ENCODE peak calls at places on chromosomes 12 and 14, in four cellular contexts. E, P, C and A are unnamed samples.

GRCh38 chr12:121775501-121775900 is 18.0 kb downstream of the RHOF start:
- DNase-seq in P (no peak), E (no peak), C (no peak), A (no peak)

GRCh38 chr14:55129086-55129427 is at the start of gene LGALS3:
- DNase-seq in E (peak), C (no peak), P (no peak), A (peak)

GRCh38 chr12:50220357-50221061 is 53.3 kb upstream of the CERS5 start:
- DNase-seq in E (peak), C (peak), P (no peak), A (peak)

GRCh38 chr14:31560759-31561154 is 447 bp upstream of the NUBPL start:
- DNase-seq in E (no peak), C (no peak), P (peak), A (peak)

GRCh38 chr14:50520947-50521815 is 11.2 kb downstream of the MAP4K5 start:
- DNase-seq in P (no peak), E (no peak), C (peak), A (no peak)

GRCh38 chr14:53538316-53538851 is 385.3 kb upstream of the DDHD1 start:
- DNase-seq in C (no peak), P (no peak), E (no peak), A (no peak)

GRCh38 chr12:12985817-12986408 is 14.2 kb downstream of the HEBP1 start:
- DNase-seq in C (no peak), P (peak), E (peak), A (peak)

GRCh38 chr12:122421263-122421814 is 1.1 kb downstream of the CLIP1 start:
- DNase-seq in E (peak), P (peak), C (no peak), A (peak)

GRCh38 chr12:12745576-12746211 is 28.5 kb downstream of the CDKN1B start:
- DNase-seq in C (no peak), P (no peak), E (no peak), A (no peak)

GRCh38 chr12:31325524-31325875 is 450 bp downstream of the SINHCAF start:
- DNase-seq in P (no peak), E (no peak), C (no peak), A (peak)

GRCh38 chr12:26434299-26434915 is 239.0 kb downstream of the SSPN start:
- DNase-seq in C (no peak), E (peak), P (peak), A (peak)

GRCh38 chr12:115172521-115172920 is 488.5 kb upstream of the TBX3 start:
- DNase-seq in C (no peak), E (no peak), P (no peak), A (no peak)

GRCh38 chr12:31308116-31308515 is 17.8 kb downstream of the SINHCAF start:
- DNase-seq in C (no peak), P (no peak), E (no peak), A (no peak)

GRCh38 chr14:50997712-50998111 is 53.4 kb upstream of the PYGL start:
- DNase-seq in E (no peak), C (no peak), P (peak), A (no peak)

GRCh38 chr14:91090733-91091132 is 23.1 kb upstream of the DGLUCY start:
- DNase-seq in E (no peak), P (no peak), C (no peak), A (no peak)

GRCh38 chr12:131131808-131132117 is 178.1 kb downstream of the ADGRD1 start:
- DNase-seq in C (no peak), E (no peak), P (no peak), A (no peak)

GRCh38 chr14:72666610-72667009 is 227.3 kb downstream of the DPF3 start:
- DNase-seq in P (no peak), E (no peak), C (no peak), A (no peak)

GRCh38 chr12:130345292-130345691 is 7.6 kb downstream of the PIWIL1 start:
- DNase-seq in P (no peak), C (no peak), E (no peak), A (no peak)

GRCh38 chr14:69652942-69653680 is 41.7 kb downstream of the SUSD6 start:
- DNase-seq in P (no peak), C (no peak), E (no peak), A (no peak)

GRCh38 chr12:44550377-44550776 is 325.7 kb downstream of the NELL2 start:
- DNase-seq in P (no peak), C (no peak), E (no peak), A (no peak)

GRCh38 chr12:102454808-102455760 is 25.3 kb downstream of the IGF1 start:
- DNase-seq in E (no peak), P (peak), C (no peak), A (no peak)

GRCh38 chr14:86911506-86911905 is 1081.5 kb downstream of the GALC start:
- DNase-seq in P (no peak), C (no peak), E (no peak), A (no peak)

GRCh38 chr12:8658361-8658760 is 4.3 kb downstream of the MFAP5 start:
- DNase-seq in P (no peak), C (no peak), E (no peak), A (no peak)

GRCh38 chr12:48828293-48828692 is 10.0 kb downstream of the CACNB3 start:
- DNase-seq in C (no peak), P (no peak), E (no peak), A (no peak)

GRCh38 chr12:49892084-49892731 is 11.5 kb downstream of the FAIM2 start:
- DNase-seq in E (peak), C (no peak), P (no peak), A (peak)

GRCh38 chr12:97368462-97369150 is 94.0 kb upstream of the RMST start:
- DNase-seq in C (no peak), P (peak), E (no peak), A (no peak)

GRCh38 chr12:117538032-117538690 is 176.7 kb upstream of the NOS1 start:
- DNase-seq in P (no peak), C (no peak), E (no peak), A (no peak)

GRCh38 chr14:56199095-56199975 is 81.1 kb downstream of the PELI2 start:
- DNase-seq in P (no peak), E (no peak), C (peak), A (peak)

GRCh38 chr12:92784356-92784755 is 81.6 kb downstream of the PLEKHG7 start:
- DNase-seq in C (no peak), P (no peak), E (no peak), A (no peak)

GRCh38 chr12:94813314-94813713 is 163.0 kb upstream of the TMCC3 start:
- DNase-seq in C (no peak), P (no peak), E (no peak), A (no peak)

GRCh38 chr12:121769831-121770301 is 23.6 kb downstream of the RHOF start:
- DNase-seq in C (no peak), E (no peak), P (peak), A (peak)

GRCh38 chr12:88361493-88361892 is 218.8 kb downstream of the KITLG start:
- DNase-seq in C (no peak), P (no peak), E (no peak), A (no peak)

DNA sequence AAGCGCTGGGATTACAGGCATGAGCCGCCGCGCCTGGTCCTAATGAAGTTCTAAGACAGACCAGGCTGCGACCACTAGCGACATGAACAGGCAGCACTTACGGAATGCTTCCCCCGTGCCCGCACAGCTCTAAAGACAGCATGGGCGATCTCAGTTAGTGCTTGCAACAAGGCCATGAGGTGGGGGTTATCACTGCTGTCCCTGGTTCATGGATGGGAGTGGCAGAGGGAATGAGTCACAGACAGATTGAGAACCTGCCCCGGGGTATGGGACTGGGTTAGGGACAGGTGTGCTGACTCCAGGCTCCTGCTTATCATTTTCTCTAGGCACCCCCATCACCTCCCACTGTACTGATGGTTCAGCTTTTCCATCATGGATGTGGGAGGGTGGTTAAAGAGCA is 160.9 kb downstream of the VRK1 start:
- DNase-seq in C (no peak), P (no peak), E (no peak), A (no peak)
- TF ChIP-seq YY1 in C (no peak), P (no peak), E (no peak), A (no peak)

DNA sequence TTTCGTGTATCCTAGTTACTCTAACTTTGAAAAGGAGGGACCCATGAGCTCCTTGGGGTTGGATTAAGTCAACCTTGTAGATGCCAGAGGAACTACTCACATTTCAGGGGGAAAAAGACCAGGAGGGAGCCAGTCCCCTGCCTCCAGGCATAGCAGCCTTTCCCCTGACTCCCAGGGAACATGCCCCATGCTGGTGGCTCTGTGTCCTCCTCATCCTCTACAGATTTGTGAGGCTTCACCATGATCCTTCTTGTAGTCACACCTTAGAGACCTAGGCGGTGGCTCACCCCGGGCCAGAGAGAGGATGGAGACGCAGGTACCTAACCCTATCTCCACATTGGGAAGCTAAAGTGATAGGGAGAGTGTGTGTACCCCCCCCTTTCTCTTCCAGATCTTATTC is 16.0 kb upstream of the PPP1R1A start:
- DNase-seq in E (no peak), C (no peak), P (no peak), A (no peak)
- TF ChIP-seq FOXM1 in E (no peak), C (no peak), P (no peak), A (no peak)

DNA sequence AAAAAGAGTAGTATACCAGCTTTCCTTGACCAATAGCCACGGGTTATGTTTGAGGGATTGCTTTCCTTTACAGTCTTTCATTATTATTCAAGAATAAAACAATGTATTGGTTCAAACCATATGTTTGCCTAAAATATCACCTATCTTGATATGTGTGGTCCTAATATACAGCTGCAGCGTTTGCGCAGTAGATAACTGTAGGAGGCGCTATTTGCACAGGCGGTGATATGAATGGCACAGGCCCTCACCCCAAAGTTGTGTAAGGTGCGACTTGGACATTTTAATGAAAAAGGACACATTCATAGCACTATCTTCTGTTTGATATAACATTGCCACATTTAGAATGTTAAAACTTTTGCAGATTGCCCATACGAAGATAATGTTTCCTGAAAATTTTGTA is 298.4 kb downstream of the TRHDE start:
- DNase-seq in E (peak), C (no peak), P (peak), A (no peak)
- TF ChIP-seq YY1 in E (no peak), C (no peak), P (no peak), A (no peak)

GRCh38 chr12:90085491-90086274 is 377.0 kb upstream of the ATP2B1 start:
- DNase-seq in P (no peak), E (no peak), C (no peak), A (no peak)

GRCh38 chr12:90086281-90086680 is 377.6 kb upstream of the ATP2B1 start:
- DNase-seq in P (no peak), C (no peak), E (no peak), A (no peak)

GRCh38 chr12:90091809-90092208 is 383.2 kb upstream of the ATP2B1 start:
- DNase-seq in E (no peak), C (no peak), P (no peak), A (no peak)

DNA sequence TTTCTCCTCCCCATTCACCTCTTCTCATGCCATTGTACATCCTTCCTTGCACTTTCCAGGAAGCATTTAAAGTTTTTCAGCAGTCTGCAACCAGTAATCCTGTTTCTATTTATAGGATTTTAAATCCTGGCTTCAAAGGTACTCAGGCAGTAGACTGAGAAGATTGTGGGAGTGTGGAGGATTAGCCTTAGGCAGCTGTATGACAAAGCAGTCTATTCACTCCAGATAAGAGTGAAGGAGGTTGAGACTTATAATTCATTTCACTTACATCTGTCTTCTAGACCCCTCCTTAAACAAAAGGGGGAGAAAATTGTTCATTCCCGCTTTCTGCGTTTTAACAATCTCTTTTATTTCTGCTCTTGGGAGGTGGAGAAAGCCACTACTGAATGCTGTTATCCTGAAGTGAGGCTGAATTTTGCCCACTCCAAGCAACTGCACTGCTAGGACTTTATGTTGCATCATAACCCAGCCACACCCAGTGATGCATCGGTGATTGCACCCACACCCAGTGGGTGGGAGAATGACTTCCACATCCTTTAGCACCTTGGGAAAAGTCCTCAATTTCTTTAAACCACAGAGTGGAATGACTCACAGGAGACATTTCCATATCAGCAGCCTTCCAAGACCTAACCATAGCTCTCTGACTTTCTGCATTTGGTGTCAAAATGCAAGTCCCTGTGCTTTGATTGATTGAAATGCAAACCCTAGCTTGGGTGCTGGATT is 382.5 kb upstream of the ATP2B1 start:
- DNase-seq in E (no peak), P (no peak), C (no peak), A (peak)
- TF ChIP-seq FOXM1 in E (no peak), P (no peak), C (no peak), A (no peak)

GRCh38 chr12:103908246-103908541 is 22.0 kb upstream of the HSP90B1 start:
- DNase-seq in C (no peak), E (no peak), P (no peak), A (no peak)

GRCh38 chr12:103909811-103910210 is 20.4 kb upstream of the HSP90B1 start:
- DNase-seq in C (no peak), P (no peak), E (no peak), A (no peak)

GRCh38 chr12:103908877-103909276 is 21.3 kb upstream of the HSP90B1 start:
- DNase-seq in P (no peak), C (no peak), E (no peak), A (no peak)

GRCh38 chr12:103903979-103904378 is 26.2 kb upstream of the HSP90B1 start:
- DNase-seq in P (no peak), E (no peak), C (no peak), A (no peak)

GRCh38 chr12:103905730-103906349 is 24.4 kb upstream of the HSP90B1 start:
- DNase-seq in E (no peak), C (no peak), P (no peak), A (no peak)
- TF ChIP-seq YY1 in E (no peak), C (no peak), P (no peak), A (no peak)

GRCh38 chr14:100078216-100078780 is 13.1 kb downstream of the EVL start:
- DNase-seq in C (no peak), P (no peak), E (no peak), A (no peak)

GRCh38 chr14:100074431-100075100 is 9.3 kb downstream of the EVL start:
- DNase-seq in C (no peak), E (no peak), P (no peak), A (no peak)

GRCh38 chr14:100076630-100077029 is 11.4 kb downstream of the EVL start:
- DNase-seq in P (no peak), E (no peak), C (no peak), A (peak)

GRCh38 chr14:100077441-100077840 is 12.2 kb downstream of the EVL start:
- DNase-seq in E (no peak), P (no peak), C (no peak), A (no peak)

DNA sequence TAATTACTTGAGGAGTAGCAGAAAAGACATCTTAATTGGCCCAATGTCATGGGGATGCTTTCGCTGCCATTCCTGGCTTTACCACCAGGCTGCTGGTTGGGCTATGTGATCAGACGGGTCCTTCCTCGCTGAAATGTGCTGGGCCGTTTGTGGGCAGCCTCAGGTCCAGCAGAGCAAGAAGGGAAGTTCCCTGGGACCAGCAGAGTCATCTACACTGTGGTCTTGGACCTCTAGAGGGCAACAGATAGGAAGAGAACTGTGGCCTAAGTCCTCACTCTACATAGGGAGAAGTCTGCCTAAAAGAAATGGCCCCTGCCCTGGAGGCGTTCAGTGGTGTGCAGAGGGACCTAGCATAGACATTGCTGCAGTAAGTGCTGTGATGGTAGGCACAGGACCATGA is 10.9 kb downstream of the EVL start:
- DNase-seq in E (no peak), C (no peak), P (peak), A (peak)
- TF ChIP-seq FOXM1 in E (no peak), C (no peak), P (no peak), A (no peak)

GRCh38 chr12:108833757-108834472 is 23.5 kb downstream of the SSH1 start:
- DNase-seq in P (no peak), E (no peak), C (no peak), A (no peak)
- TF ChIP-seq YY1 in P (no peak), E (no peak), C (no peak), A (no peak)

GRCh38 chr12:68482660-68483059 is 128.0 kb upstream of the RAP1B start:
- DNase-seq in P (no peak), C (peak), E (no peak), A (no peak)

GRCh38 chr12:68480526-68480925 is 130.2 kb upstream of the RAP1B start:
- DNase-seq in E (no peak), C (no peak), P (no peak), A (no peak)

GRCh38 chr12:68482014-68482413 is 128.7 kb upstream of the RAP1B start:
- DNase-seq in C (no peak), E (no peak), P (no peak), A (no peak)

GRCh38 chr12:68479832-68480291 is 130.8 kb upstream of the RAP1B start:
- DNase-seq in P (no peak), E (no peak), C (no peak), A (no peak)

DNA sequence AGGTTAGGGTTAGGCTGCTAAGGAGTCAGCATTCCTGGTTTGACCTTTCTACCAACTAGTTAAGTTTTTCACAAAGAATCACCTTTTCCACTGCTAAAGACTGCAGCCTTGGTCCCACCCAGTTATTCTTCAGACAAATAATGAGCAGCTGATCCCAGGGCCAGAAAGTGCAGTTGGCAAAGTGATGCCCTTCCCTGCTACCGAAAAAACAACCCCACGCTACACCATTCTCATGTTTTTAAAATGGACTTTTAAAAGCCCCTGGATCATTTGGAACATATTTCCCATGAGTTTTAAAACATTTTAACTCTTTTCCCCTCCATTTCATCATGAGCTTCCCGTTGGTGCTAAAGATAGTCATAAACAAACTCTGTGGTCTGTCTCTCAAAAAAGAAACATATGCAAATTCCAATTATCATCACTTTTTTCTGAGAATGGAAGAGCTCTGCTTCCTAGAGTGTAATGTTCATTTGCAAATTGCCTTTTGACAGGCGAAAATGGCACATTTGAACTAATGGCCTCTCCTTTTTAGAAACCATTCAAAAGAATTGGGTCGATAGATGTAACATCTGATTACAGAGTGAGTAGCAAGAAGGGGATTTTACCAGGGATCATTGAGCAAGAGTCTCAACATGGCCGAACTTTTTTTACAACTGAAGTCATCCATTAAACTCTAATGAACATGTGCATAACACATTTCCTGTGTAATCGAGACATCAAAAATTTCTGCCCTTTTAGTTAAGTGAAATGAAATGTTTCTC is 129.3 kb upstream of the RAP1B start:
- DNase-seq in C (peak), P (no peak), E (no peak), A (no peak)
- TF ChIP-seq FOXM1 in C (peak), P (no peak), E (no peak), A (no peak)